ENCODE peak calls at places on chromosomes 7 and 10, in six cellular contexts. L is HepG2, Z is GM12878, J is K562, K is GM12891, H is H1. V is an unnamed sample.

GRCh38 chr10:114746531-114746930 is 75.0 kb upstream of the FHIP2A start:
- DNase-seq in K (no peak), Z (no peak), L (no peak), J (no peak), H (no peak), V (no peak)

GRCh38 chr7:21524680-21525079 is 18.2 kb upstream of the DNAH11 start:
- DNase-seq in L (no peak), J (no peak), K (no peak), Z (no peak), H (no peak), V (no peak)

GRCh38 chr10:15123749-15124184 is 26.6 kb downstream of the RPP38 start:
- DNase-seq in J (no peak), K (no peak), Z (no peak), H (no peak), L (no peak), V (no peak)

GRCh38 chr7:1358376-1359050 is 100.8 kb downstream of the MICALL2 start:
- DNase-seq in H (no peak), J (no peak), L (no peak), Z (no peak), K (no peak), V (no peak)

GRCh38 chr10:59553127-59553649 is 156.5 kb downstream of the SLC16A9 start:
- DNase-seq in K (no peak), J (no peak), Z (no peak), H (no peak), L (no peak), V (no peak)

GRCh38 chr10:132398566-132398991 is 1.6 kb downstream of the PWWP2B start:
- DNase-seq in H (no peak), J (no peak), K (no peak), Z (no peak), L (no peak), V (no peak)

GRCh38 chr7:139108256-139109187 is 998 bp downstream of the ZC3HAV1 start:
- DNase-seq in L (no peak), J (no peak), Z (no peak), K (no peak), H (no peak), V (no peak)

GRCh38 chr10:110010076-110011069 is 2.6 kb downstream of the ADD3 start:
- DNase-seq in Z (peak), L (peak), J (peak), K (no peak), H (no peak), V (no peak)

GRCh38 chr10:86368987-86369386 is 2.4 kb upstream of the GRID1 start:
- DNase-seq in J (no peak), K (no peak), L (no peak), H (no peak), Z (no peak), V (no peak)

GRCh38 chr7:76509931-76510877 is at the start of gene UPK3B:
- DNase-seq in J (no peak), Z (no peak), L (no peak), H (peak), K (no peak), V (no peak)

GRCh38 chr7:1053816-1054370 is 9.5 kb downstream of the GPR146 start:
- DNase-seq in L (no peak), Z (no peak), H (no peak), J (no peak), K (no peak), V (no peak)

GRCh38 chr10:124231188-124232135 is 138.1 kb upstream of the CHST15 start:
- DNase-seq in L (no peak), Z (no peak), K (no peak), J (no peak), H (no peak), V (peak)

GRCh38 chr10:25061711-25062455 is 45.5 kb downstream of the THNSL1 start:
- DNase-seq in Z (no peak), H (no peak), K (no peak), L (no peak), J (peak), V (no peak)

GRCh38 chr10:18456984-18457383 is 194.4 kb downstream of the NSUN6 start:
- DNase-seq in L (no peak), K (no peak), H (no peak), Z (peak), J (no peak), V (no peak)

GRCh38 chr7:151968357-151968756 is 12.1 kb downstream of the GALNTL5 start:
- DNase-seq in Z (no peak), K (no peak), J (peak), L (no peak), H (no peak), V (no peak)

GRCh38 chr10:54203426-54203825 is 597.6 kb downstream of the PCDH15 start:
- DNase-seq in H (no peak), K (no peak), L (no peak), J (no peak), Z (no peak), V (no peak)

GRCh38 chr10:103555321-103555649 is 61.8 kb downstream of the NEURL1 start:
- DNase-seq in H (no peak), K (no peak), J (no peak), Z (no peak), L (no peak), V (no peak)

GRCh38 chr10:58334817-58335305 is at the start of gene UBE2D1:
- DNase-seq in J (peak), H (peak), K (peak), L (peak), Z (peak), V (peak)

GRCh38 chr7:119254741-119255140 is 1018.2 kb upstream of the KCND2 start:
- DNase-seq in K (no peak), Z (no peak), J (no peak), H (no peak), L (no peak), V (no peak)

GRCh38 chr7:121366852-121367431 is 29.2 kb downstream of the FAM3C start:
- DNase-seq in Z (no peak), K (no peak), J (peak), H (no peak), L (peak), V (no peak)

GRCh38 chr10:103157246-103157645 is 35.8 kb downstream of the NT5C2 start:
- DNase-seq in J (no peak), H (no peak), L (no peak), Z (no peak), K (no peak), V (no peak)

GRCh38 chr7:85230623-85231022 is 43.8 kb upstream of the SEMA3D start:
- DNase-seq in L (no peak), K (no peak), J (no peak), Z (no peak), H (no peak), V (no peak)

GRCh38 chr10:117165557-117166419 is 27.7 kb upstream of the VAX1 start:
- DNase-seq in J (peak), Z (no peak), H (peak), K (no peak), L (no peak), V (no peak)

GRCh38 chr10:96090463-96090800 is 39.7 kb upstream of the ZNF518A start:
- DNase-seq in K (no peak), H (no peak), Z (no peak), L (no peak), J (no peak), V (no peak)

GRCh38 chr7:5701085-5701914 is 80.2 kb downstream of the RNF216 start:
- DNase-seq in L (no peak), J (no peak), Z (peak), K (no peak), H (no peak), V (no peak)

GRCh38 chr7:52959336-52959735 is 76.1 kb upstream of the POM121L12 start:
- DNase-seq in L (no peak), J (no peak), Z (no peak), H (no peak), K (no peak), V (no peak)

GRCh38 chr10:70680899-70681730 is 8.8 kb downstream of the ADAMTS14 start:
- DNase-seq in L (no peak), K (no peak), J (no peak), H (no peak), Z (no peak), V (no peak)

DNA sequence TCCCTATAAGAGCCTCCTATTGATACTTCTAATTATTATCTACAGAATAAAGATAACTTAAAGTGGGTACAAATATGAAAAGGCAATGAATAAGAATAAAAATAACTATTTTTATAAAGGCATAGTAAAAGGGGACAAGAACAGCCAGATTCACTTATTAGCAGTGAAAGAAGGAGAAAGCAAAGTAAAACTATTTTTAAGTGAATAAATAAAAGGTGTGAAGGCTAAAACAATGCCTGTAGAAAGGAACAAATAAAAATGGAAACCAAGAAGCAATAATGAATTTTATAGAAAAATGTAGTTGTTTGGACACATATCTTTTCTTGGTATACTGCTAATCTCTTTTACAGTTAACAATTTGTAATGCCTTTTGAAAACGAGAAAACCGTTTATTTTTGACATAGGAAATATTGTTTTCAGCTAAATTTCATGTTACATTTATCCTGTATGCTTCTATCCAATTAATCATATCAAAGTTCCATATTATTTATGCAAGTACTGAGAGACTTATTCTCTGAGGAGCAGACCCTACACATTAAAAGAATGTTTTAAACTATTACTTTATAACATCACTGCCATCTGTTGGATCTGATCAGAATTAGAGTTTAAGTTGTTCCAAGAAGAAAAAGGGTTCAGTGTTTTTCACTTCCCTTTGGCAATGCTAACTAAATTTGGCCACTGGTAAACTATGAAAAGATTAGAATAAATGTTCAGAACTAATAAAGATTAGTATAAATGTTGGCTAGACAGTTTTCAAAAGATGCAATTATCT is 59.1 kb downstream of the ARMC3 start:
- DNase-seq in Z (peak), K (no peak), J (no peak), L (peak), H (no peak), V (no peak)
- TF ChIP-seq POLR2A in Z (no peak), K (no peak), J (no peak), L (no peak), H (no peak), V (no peak)

DNA sequence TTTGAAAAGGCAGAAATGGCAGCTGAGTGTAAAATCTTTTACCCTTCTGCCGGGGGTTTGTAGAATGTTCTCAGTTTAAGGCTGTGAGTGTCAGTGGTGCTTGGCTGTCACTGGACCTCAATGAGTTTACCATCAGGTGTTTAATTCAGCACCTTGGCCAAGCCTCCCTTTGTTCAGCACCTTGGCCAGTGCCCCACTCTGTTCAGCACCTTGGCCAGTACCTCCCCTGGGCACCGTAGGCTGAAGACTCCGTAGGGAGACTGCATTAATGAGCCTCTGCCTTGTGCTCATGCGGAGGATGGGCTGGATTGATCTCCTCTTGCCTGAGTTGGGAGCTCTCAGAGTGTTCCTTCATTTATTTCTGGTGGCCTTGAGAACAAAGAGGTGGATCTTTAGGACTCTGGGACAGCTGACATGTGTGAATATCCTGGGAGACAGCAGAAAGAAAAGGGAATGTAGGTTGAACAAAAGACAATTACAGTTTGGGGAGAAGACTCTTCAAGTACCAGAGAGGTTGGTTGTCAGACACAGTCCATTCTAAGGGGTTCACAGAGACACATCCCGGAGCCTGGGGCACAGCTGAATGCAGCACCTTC is 1.6 kb downstream of the FAM24A start:
- DNase-seq in H (peak), L (peak), J (peak), Z (no peak), K (peak), V (peak)
- TF ChIP-seq POLR2AphosphoS5 in H (no peak), L (no peak), J (no peak), Z (no peak), K (no peak), V (no peak)

GRCh38 chr10:123126246-123126645 is 9.5 kb upstream of the HMX3 start:
- DNase-seq in J (no peak), L (no peak), Z (no peak), K (no peak), H (no peak), V (no peak)
- TF ChIP-seq TAF1 in J (no peak), L (no peak), Z (no peak), K (no peak), H (no peak), V (no peak)

GRCh38 chr7:133081605-133082389 is at the start of gene CHCHD3:
- DNase-seq in L (peak), H (peak), K (peak), Z (peak), J (peak), V (peak)
- TF ChIP-seq POLR2A in L (peak), H (no peak), K (peak), Z (peak), J (peak), V (peak)

V was measured in GM12892.